ENCODE peak calls at places on chromosomes 3 and 15, in nine cellular contexts. F, C, E, B, W, L, A, Z and X are unnamed samples.
A peak's percentile ranks its signal among the peaks of the same experiment; 100 is the strongest.

GRCh38 chr3:155553800-155554199 is 191.1 kb downstream of the PLCH1 start:
- DNase-seq in B (no peak), W (no peak), C (no peak), L (no peak), F (no peak), Z (no peak), A (no peak), E (no peak), X (no peak)

GRCh38 chr3:188348445-188349244 is 194.7 kb downstream of the LPP start:
- DNase-seq in Z (no peak), E (peak; percentile 64), L (peak; percentile 6), A (peak; percentile 54), W (no peak), B (peak; percentile 94), C (peak; percentile 36), F (peak; percentile 31), X (no peak)

GRCh38 chr15:89356634-89357298 is 22.1 kb upstream of the POLG start:
- DNase-seq in C (no peak), W (no peak), L (no peak), E (no peak), F (peak; percentile 26), A (no peak), Z (no peak), B (peak; percentile 21), X (peak; percentile 48)

GRCh38 chr3:143586565-143586964 is 261.7 kb downstream of the SLC9A9 start:
- DNase-seq in L (no peak), Z (no peak), F (no peak), A (no peak), C (no peak), W (no peak), B (no peak), E (no peak), X (no peak)

GRCh38 chr15:85691350-85692240 is 103.1 kb downstream of the KLHL25 start:
- DNase-seq in L (no peak), W (no peak), B (no peak), Z (no peak), A (no peak), F (no peak), E (no peak), C (no peak), X (no peak)

GRCh38 chr3:63349583-63350177 is 71.6 kb downstream of the SYNPR start:
- DNase-seq in C (peak; percentile 87), W (peak; percentile 56), Z (no peak), B (peak; percentile 58), A (peak; percentile 39), L (no peak), F (peak; percentile 18), E (peak; percentile 19), X (peak; percentile 75)

GRCh38 chr15:25862469-25863066 is 559 bp downstream of the ATP10A start:
- DNase-seq in Z (peak; percentile 55), W (no peak), F (no peak), L (no peak), C (peak; percentile 69), B (peak; percentile 34), E (no peak), A (no peak), X (no peak)

GRCh38 chr15:33955945-33956344 is 12.4 kb upstream of the CHRM5 start:
- DNase-seq in W (no peak), L (no peak), F (peak; percentile 97), B (no peak), A (no peak), C (peak; percentile 68), E (no peak), Z (no peak), X (no peak)

GRCh38 chr3:108017587-108017986 is 73.2 kb downstream of the CD47 start:
- DNase-seq in E (no peak), A (no peak), Z (no peak), W (no peak), L (no peak), B (no peak), C (no peak), F (no peak), X (no peak)

GRCh38 chr15:40219801-40220200 is 19.1 kb upstream of the PAK6 start:
- DNase-seq in A (no peak), W (no peak), B (no peak), E (no peak), L (no peak), Z (no peak), C (no peak), F (no peak), X (no peak)